ENCODE peak calls at places on chromosomes 2 and 18, in nine cellular contexts. V is chondrocyte, E is astrocyte of the spinal cord, S is WTC11, H is brain microvascular endothelial cell, B is fibroblast of lung, P is neural crest cell, M is PC-9, X is BE2C. G is an unnamed sample.

GRCh38 chr2:121356058-121356640 is 71.1 kb upstream of the TFCP2L1 start:
- DNase-seq in V (no peak), E (peak; percentile 78), S (peak; percentile 59), H (peak; percentile 77), B (peak; percentile 80), P (peak; percentile 63), M (peak; percentile 56), X (peak; percentile 31), G (peak; percentile 65)

GRCh38 chr18:22412502-22412901 is 5.2 kb downstream of the CTAGE1 start:
- DNase-seq in V (no peak), E (no peak), S (no peak), H (no peak), B (peak; percentile 71), P (no peak), M (no peak), X (no peak), G (no peak)

GRCh38 chr2:170714156-170715061 is 728 bp upstream of the SP5 start:
- DNase-seq in V (no peak), E (no peak), S (peak; percentile 31), H (no peak), B (no peak), P (peak; percentile 30), M (peak; percentile 53), X (no peak), G (peak; percentile 56)

GRCh38 chr2:128026422-128027277 is 1.2 kb downstream of the SAP130 start:
- DNase-seq in V (peak; percentile 91), E (peak; percentile 22), S (no peak), H (no peak), B (peak; percentile 28), P (no peak), M (no peak), X (no peak), G (no peak)

GRCh38 chr2:153230977-153231376 is 247.6 kb downstream of the RPRM start:
- DNase-seq in V (no peak), E (no peak), S (no peak), H (no peak), B (no peak), P (no peak), M (no peak), X (peak; percentile 8), G (no peak)

GRCh38 chr2:226124548-226125011 is 675.0 kb downstream of the IRS1 start:
- DNase-seq in V (no peak), E (peak; percentile 33), S (no peak), H (no peak), B (peak; percentile 79), P (no peak), M (no peak), X (no peak), G (no peak)

GRCh38 chr2:121748202-121748601 is 7.2 kb upstream of the TSN start:
- DNase-seq in V (no peak), E (peak; percentile 42), S (peak; percentile 28), H (peak; percentile 55), B (peak; percentile 61), P (no peak), M (peak; percentile 41), X (peak; percentile 56), G (no peak)

GRCh38 chr2:181607629-181608627 is 49.0 kb downstream of the CERKL start:
- DNase-seq in V (no peak), E (no peak), S (no peak), H (no peak), B (no peak), P (no peak), M (no peak), X (no peak), G (no peak)

GRCh38 chr2:118371500-118371899 is 283.2 kb downstream of the INSIG2 start:
- DNase-seq in V (no peak), E (peak; percentile 30), S (peak; percentile 70), H (peak; percentile 36), B (peak; percentile 38), P (peak; percentile 28), M (no peak), X (peak; percentile 5), G (peak; percentile 15)
- TF ChIP-seq CTCF in V (peak; percentile 72), E (peak; percentile 79), S (peak; percentile 59), H (peak; percentile 83), B (peak; percentile 65), P (peak; percentile 62), M (peak; percentile 78), X (peak; percentile 41), G (peak; percentile 60)

GRCh38 chr18:48021273-48021914 is 90.9 kb upstream of the SMAD2 start:
- DNase-seq in V (no peak), E (no peak), S (peak; percentile 10), H (no peak), B (no peak), P (no peak), M (no peak), X (no peak), G (peak; percentile 42)

GRCh38 chr18:48022021-48022420 is 91.6 kb upstream of the SMAD2 start:
- DNase-seq in V (peak; percentile 44), E (no peak), S (peak; percentile 5), H (no peak), B (no peak), P (no peak), M (no peak), X (no peak), G (no peak)

GRCh38 chr18:48018806-48019295 is 88.4 kb upstream of the SMAD2 start:
- DNase-seq in V (no peak), E (no peak), S (peak; percentile 4), H (no peak), B (no peak), P (no peak), M (no peak), X (no peak), G (no peak)

GRCh38 chr18:48019557-48019956 is 89.1 kb upstream of the SMAD2 start:
- DNase-seq in V (no peak), E (no peak), S (no peak), H (no peak), B (no peak), P (no peak), M (no peak), X (no peak), G (no peak)

DNA sequence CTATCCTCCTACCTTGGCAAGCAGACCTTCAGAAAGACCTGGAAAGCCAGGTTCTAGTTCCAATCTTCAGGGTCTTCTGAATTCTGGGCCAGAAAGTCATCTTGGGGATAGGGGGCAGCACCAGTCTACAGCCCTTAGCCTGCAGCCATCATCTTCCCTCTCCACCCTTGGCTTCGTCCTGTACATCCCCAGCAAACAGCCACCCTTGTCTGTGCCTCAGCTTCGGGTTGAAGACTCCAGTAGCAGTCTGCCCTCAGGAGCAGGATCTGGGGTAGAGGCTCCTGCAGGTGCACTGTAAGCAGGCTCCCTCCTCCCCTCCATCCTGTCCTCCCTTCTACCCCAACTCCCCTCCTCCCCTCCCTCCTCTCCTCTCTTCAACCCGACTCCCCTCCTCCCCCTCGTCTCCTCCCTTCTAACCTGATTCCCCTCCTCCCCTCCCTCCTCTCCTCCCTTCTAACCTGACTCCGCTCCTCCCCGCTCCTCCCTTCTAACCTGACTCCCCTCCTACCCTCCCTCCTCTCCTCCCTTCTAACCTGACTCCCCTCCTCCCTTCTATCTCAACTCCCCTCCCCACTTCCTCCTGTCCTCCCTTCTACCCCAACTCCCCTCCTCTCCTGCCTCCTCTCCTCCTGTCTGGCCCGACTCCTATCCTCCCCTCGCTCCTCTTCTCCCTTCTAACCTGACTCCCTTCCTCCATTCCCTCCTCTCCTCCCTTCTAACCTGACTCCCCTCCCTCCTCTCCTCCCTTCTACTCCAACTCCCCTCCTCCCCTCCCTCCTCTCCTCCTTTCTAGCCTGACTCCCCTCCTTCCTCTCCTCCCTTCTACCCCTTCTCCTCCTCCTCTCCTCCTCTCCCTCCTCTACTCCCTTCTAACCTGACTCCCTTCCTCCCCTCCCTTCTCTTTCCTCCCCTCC is 90.1 kb upstream of the SMAD2 start:
- DNase-seq in V (no peak), E (no peak), S (peak; percentile 10), H (no peak), B (no peak), P (no peak), M (no peak), X (no peak), G (no peak)
- TF ChIP-seq CTCF in V (no peak), E (no peak), S (no peak), H (no peak), B (no peak), P (no peak), M (no peak), X (no peak), G (no peak)

GRCh38 chr2:172232638-172233253 is 130.0 kb upstream of the DLX2 start:
- DNase-seq in V (no peak), E (no peak), S (no peak), H (no peak), B (peak; percentile 47), P (no peak), M (no peak), X (no peak), G (no peak)

GRCh38 chr2:172233947-172234715 is 131.4 kb upstream of the DLX2 start:
- DNase-seq in V (no peak), E (no peak), S (no peak), H (no peak), B (no peak), P (no peak), M (no peak), X (no peak), G (no peak)

GRCh38 chr2:172231508-172231907 is 128.8 kb upstream of the DLX2 start:
- DNase-seq in V (no peak), E (no peak), S (no peak), H (no peak), B (no peak), P (no peak), M (no peak), X (no peak), G (no peak)

GRCh38 chr2:172230783-172231446 is 128.2 kb upstream of the DLX2 start:
- DNase-seq in V (no peak), E (peak; percentile 34), S (no peak), H (no peak), B (no peak), P (no peak), M (peak; percentile 84), X (no peak), G (no peak)

DNA sequence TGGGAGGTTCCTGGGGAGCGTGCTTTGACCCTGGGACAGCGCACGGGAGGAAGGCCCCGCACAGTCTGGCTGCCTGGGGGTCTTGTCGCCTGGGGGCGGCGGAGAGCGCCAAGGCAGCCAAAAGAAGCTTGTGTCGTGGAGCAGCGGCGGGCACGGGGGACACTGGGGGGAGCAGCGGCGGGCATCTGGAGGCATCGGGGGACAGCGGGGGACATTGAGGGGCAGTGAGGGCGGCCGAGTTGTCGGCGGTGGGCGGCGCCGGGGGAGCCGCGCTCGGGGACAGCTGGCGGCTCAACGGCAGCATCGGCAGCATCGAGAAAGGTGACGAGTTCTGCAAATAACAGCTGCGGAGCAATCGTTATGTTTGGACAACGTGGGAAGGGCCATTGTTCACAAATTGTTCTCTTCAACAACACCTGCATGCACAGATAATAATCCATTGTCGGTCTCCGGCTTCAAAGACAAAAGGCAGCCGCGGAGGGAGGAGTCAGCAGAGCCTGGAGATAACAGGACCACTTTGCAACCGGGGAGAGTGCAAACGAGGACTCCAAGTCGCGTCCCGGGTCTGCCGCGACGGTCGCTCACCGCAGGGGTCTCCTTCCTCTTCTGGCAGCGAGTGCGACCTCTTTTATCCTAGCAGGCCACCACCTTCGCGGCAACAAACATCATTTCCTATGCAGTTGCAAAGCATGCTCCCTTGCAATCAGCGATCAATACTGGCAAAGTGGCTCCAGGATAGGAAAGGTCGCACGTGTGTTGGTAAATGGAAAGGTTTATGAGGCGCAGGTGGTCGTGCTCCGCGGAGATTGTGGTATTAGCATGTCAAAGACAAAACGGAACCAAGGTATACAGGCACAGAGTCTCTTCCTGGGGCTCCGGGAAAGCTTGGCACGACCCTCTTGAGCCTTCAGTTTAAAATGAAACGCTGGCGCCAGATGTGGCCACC is 132.3 kb upstream of the DLX2 start:
- DNase-seq in V (no peak), E (no peak), S (peak; percentile 68), H (no peak), B (no peak), P (peak; percentile 22), M (no peak), X (peak; percentile 18), G (peak; percentile 36)
- TF ChIP-seq CTCF in V (no peak), E (peak; percentile 11), S (no peak), H (peak; percentile 15), B (no peak), P (no peak), M (no peak), X (peak; percentile 1), G (no peak)

DNA sequence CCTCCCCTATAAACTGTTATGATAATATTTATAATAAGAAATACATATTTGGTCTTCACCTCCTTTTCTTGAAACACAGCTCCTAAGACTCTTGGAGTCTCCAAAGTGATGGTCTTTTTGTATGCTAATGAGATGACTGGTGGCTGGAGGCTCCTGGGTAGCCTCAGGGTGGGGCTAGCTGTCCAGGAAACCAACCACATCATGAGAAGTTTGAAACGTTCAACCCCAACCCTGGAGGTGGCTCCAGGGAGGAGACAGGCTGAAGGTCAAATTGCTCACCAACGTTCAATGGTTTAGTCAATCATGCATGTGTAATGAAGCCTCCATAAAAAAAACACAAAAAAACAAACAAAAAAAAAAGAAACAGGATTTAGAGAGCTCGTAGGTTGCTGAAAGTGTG is 298.7 kb upstream of the MGAT5 start:
- DNase-seq in V (no peak), E (no peak), S (no peak), H (no peak), B (no peak), P (no peak), M (no peak), X (no peak), G (no peak)
- TF ChIP-seq CTCF in V (no peak), E (no peak), S (no peak), H (no peak), B (no peak), P (no peak), M (no peak), X (no peak), G (no peak)

G was measured in GM13977.